ENCODE peak calls at places on chromosome 20, in five cellular contexts. One of them, this sample, is unnamed.

GRCh38 chr20:40532103-40532502 is 156.9 kb downstream of the MAFB start:
- DNase-seq in neural progenitor cell: peak
- DNase-seq in GM23248: peak
- DNase-seq in hepatocyte: no peak
- DNase-seq in OCI-LY7: peak
- DNase-seq in this sample: no peak

GRCh38 chr20:63059684-63060056 is 52.9 kb upstream of the BHLHE23 start:
- DNase-seq in neural progenitor cell: no peak
- DNase-seq in GM23248: no peak
- DNase-seq in hepatocyte: no peak
- DNase-seq in OCI-LY7: no peak
- DNase-seq in this sample: no peak

GRCh38 chr20:2453792-2454191 is 16.8 kb downstream of the SNRPB start:
- DNase-seq in neural progenitor cell: no peak
- DNase-seq in GM23248: no peak
- DNase-seq in hepatocyte: no peak
- DNase-seq in OCI-LY7: no peak
- DNase-seq in this sample: no peak

GRCh38 chr20:56957737-56958553 is 308.5 kb downstream of the BMP7 start:
- DNase-seq in neural progenitor cell: peak
- DNase-seq in GM23248: no peak
- DNase-seq in hepatocyte: peak
- DNase-seq in OCI-LY7: no peak
- DNase-seq in this sample: no peak

GRCh38 chr20:52076164-52076563 is 115.4 kb downstream of the ZFP64 start:
- DNase-seq in neural progenitor cell: no peak
- DNase-seq in GM23248: peak
- DNase-seq in hepatocyte: no peak
- DNase-seq in OCI-LY7: no peak
- DNase-seq in this sample: peak

GRCh38 chr20:3010985-3011723 is 32.3 kb upstream of the GNRH2 start:
- DNase-seq in neural progenitor cell: no peak
- DNase-seq in GM23248: peak
- DNase-seq in hepatocyte: no peak
- DNase-seq in OCI-LY7: no peak
- DNase-seq in this sample: peak

GRCh38 chr20:36465109-36466080 is 75.9 kb upstream of the MYL9 start:
- DNase-seq in neural progenitor cell: peak
- DNase-seq in GM23248: peak
- DNase-seq in hepatocyte: peak
- DNase-seq in OCI-LY7: no peak
- DNase-seq in this sample: peak

GRCh38 chr20:5513975-5514516 is 197.3 kb upstream of the PROKR2 start:
- DNase-seq in neural progenitor cell: no peak
- DNase-seq in GM23248: peak
- DNase-seq in hepatocyte: peak
- DNase-seq in OCI-LY7: no peak
- DNase-seq in this sample: peak

GRCh38 chr20:44615169-44615791 is 32.9 kb downstream of the PKIG start:
- DNase-seq in neural progenitor cell: no peak
- DNase-seq in GM23248: no peak
- DNase-seq in hepatocyte: no peak
- DNase-seq in OCI-LY7: peak
- DNase-seq in this sample: no peak

GRCh38 chr20:12051206-12052163 is 133.8 kb downstream of the BTBD3 start:
- DNase-seq in neural progenitor cell: no peak
- DNase-seq in GM23248: no peak
- DNase-seq in hepatocyte: no peak
- DNase-seq in OCI-LY7: no peak
- DNase-seq in this sample: no peak

GRCh38 chr20:6600336-6600735 is 167.2 kb upstream of the BMP2 start:
- DNase-seq in neural progenitor cell: no peak
- DNase-seq in GM23248: no peak
- DNase-seq in hepatocyte: no peak
- DNase-seq in OCI-LY7: no peak
- DNase-seq in this sample: no peak
- TF ChIP-seq EZH2phosphoT487 in neural progenitor cell: no peak
- TF ChIP-seq EZH2phosphoT487 in GM23248: no peak
- TF ChIP-seq EZH2phosphoT487 in hepatocyte: no peak
- TF ChIP-seq EZH2phosphoT487 in OCI-LY7: no peak
- TF ChIP-seq EZH2phosphoT487 in this sample: no peak

GRCh38 chr20:38032585-38033329 is 499 bp downstream of the TTI1 start:
- DNase-seq in neural progenitor cell: peak
- DNase-seq in GM23248: peak
- DNase-seq in hepatocyte: no peak
- DNase-seq in OCI-LY7: peak
- DNase-seq in this sample: no peak

GRCh38 chr20:38034961-38035360 is 1.4 kb downstream of the RPRD1B start:
- DNase-seq in neural progenitor cell: no peak
- DNase-seq in GM23248: peak
- DNase-seq in hepatocyte: no peak
- DNase-seq in OCI-LY7: peak
- DNase-seq in this sample: peak

GRCh38 chr20:38033330-38034107 is at the start of the genes RPRD1B and TTI1:
- DNase-seq in neural progenitor cell: peak
- DNase-seq in GM23248: peak
- DNase-seq in hepatocyte: peak
- DNase-seq in OCI-LY7: peak
- DNase-seq in this sample: peak

GRCh38 chr20:38031957-38032356 is 1.3 kb downstream of the TTI1 start:
- DNase-seq in neural progenitor cell: no peak
- DNase-seq in GM23248: no peak
- DNase-seq in hepatocyte: no peak
- DNase-seq in OCI-LY7: no peak
- DNase-seq in this sample: peak

DNA sequence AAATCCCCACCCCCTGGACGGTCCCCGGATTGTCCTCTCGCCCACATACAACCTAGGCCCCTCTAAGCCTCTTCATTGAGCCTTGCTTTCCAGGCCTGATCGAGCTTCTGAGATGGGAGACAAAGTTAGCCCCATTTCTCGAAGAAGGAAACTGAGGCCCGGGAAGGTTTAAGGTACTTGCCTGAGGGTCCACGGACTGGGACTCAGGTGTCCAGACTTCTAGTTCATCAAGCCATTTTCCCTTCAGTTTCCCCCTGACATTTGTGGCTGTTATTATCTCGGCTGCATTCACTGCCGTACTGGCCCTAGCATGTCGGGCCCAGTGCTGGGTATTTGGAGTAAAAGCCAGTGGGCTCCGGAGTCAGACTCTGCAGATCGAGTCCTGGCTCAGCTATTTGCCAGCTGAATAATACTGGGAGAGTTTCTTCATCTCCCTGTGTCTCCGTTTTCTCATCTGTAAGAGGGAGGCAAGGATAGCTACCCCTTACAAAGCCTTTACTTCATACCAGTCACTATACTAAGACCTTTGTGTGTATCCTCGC is 633 bp downstream of the RPRD1B start:
- DNase-seq in neural progenitor cell: no peak
- DNase-seq in GM23248: peak
- DNase-seq in hepatocyte: no peak
- DNase-seq in OCI-LY7: peak
- DNase-seq in this sample: no peak
- TF ChIP-seq EZH2phosphoT487 in neural progenitor cell: no peak
- TF ChIP-seq EZH2phosphoT487 in GM23248: no peak
- TF ChIP-seq EZH2phosphoT487 in hepatocyte: no peak
- TF ChIP-seq EZH2phosphoT487 in OCI-LY7: no peak
- TF ChIP-seq EZH2phosphoT487 in this sample: no peak

GRCh38 chr20:14232650-14233049 is 104.8 kb downstream of the FLRT3 start:
- DNase-seq in neural progenitor cell: no peak
- DNase-seq in GM23248: no peak
- DNase-seq in hepatocyte: no peak
- DNase-seq in OCI-LY7: no peak
- DNase-seq in this sample: no peak

GRCh38 chr20:14234666-14235295 is 102.6 kb downstream of the FLRT3 start:
- DNase-seq in neural progenitor cell: no peak
- DNase-seq in GM23248: peak
- DNase-seq in hepatocyte: no peak
- DNase-seq in OCI-LY7: no peak
- DNase-seq in this sample: peak

DNA sequence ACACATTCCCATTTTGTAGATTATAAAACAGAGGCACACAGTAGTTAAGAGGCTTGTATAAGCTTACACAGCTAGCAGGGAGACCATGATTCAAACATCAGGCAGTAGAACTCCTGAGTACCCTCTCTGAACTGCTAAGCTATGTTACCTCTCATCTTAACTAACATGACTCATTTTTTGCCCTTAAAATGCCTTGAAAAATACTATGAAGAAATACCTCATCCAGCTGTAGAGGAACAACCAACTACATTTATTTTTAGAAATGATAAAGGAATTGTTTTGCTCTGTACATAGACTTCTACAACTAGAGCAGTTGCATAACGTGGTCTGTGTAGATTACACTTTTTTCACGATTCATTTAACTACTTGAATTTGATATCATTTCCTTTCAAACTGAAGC is 102.1 kb downstream of the FLRT3 start:
- DNase-seq in neural progenitor cell: no peak
- DNase-seq in GM23248: peak
- DNase-seq in hepatocyte: peak
- DNase-seq in OCI-LY7: no peak
- DNase-seq in this sample: peak
- TF ChIP-seq EZH2phosphoT487 in neural progenitor cell: no peak
- TF ChIP-seq EZH2phosphoT487 in GM23248: no peak
- TF ChIP-seq EZH2phosphoT487 in hepatocyte: no peak
- TF ChIP-seq EZH2phosphoT487 in OCI-LY7: no peak
- TF ChIP-seq EZH2phosphoT487 in this sample: no peak

DNA sequence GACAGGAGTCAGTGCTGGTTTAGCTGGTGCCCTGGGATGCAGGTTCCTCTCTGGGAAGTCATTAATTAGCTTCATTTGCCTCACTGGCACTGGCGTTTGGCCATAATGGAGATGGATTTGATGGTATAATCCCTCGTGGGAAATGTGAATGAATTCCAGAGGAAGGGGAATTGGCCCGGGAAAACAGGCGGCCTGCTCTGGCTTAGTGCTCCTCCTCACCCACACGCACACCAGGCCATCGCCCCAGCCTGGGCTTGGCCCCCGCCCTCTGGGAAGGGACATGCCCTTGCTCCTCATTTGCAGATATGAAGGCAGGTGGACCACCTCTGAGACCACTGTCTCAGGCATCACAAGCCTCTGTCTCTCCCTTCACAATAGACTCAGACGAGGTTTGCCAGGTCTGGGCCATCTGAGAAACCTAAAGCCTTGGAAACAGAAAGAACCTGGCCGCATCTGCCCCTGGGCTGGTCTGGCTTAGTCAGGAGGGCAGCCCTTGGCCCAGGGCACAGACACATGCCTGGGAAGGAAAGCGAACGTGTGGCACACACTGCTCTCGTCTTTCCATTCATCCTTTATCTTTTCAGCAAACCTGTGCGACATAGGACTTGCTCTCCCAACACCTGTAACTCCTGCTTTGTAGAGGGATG is 199.1 kb upstream of the CDH4 start:
- DNase-seq in neural progenitor cell: peak
- DNase-seq in GM23248: no peak
- DNase-seq in hepatocyte: no peak
- DNase-seq in OCI-LY7: no peak
- DNase-seq in this sample: no peak
- TF ChIP-seq EZH2phosphoT487 in neural progenitor cell: no peak
- TF ChIP-seq EZH2phosphoT487 in GM23248: no peak
- TF ChIP-seq EZH2phosphoT487 in hepatocyte: no peak
- TF ChIP-seq EZH2phosphoT487 in OCI-LY7: no peak
- TF ChIP-seq EZH2phosphoT487 in this sample: no peak

DNA sequence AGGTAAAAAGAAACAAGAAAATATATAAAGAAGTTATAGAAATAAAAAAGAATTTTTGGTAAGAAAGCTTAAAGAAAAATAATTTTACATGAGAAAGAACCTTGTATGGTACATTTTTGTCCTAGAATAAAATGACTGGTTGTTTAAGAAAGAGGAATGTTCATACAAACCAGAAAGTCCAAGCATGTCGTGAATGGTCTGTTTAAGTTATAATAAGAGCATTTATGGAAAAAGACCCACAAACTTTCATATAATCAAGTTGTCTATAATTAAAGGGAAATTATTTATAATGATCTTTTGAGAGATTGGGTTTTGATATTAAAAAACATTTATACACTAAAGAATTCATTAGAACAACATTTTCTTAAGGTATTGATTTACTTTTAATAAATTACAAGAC is 27.8 kb upstream of the FAM110A start:
- DNase-seq in neural progenitor cell: peak
- DNase-seq in GM23248: no peak
- DNase-seq in hepatocyte: no peak
- DNase-seq in OCI-LY7: peak
- DNase-seq in this sample: peak
- TF ChIP-seq EZH2phosphoT487 in neural progenitor cell: no peak
- TF ChIP-seq EZH2phosphoT487 in GM23248: no peak
- TF ChIP-seq EZH2phosphoT487 in hepatocyte: no peak
- TF ChIP-seq EZH2phosphoT487 in OCI-LY7: no peak
- TF ChIP-seq EZH2phosphoT487 in this sample: no peak